ENCODE peak calls at places on chromosomes 13 and 19, in nine cellular contexts. X is hippocampal formation, M is GM18507, E is nucleus accumbens, V is MV-4-11, Y is non-pigmented ciliary epithelial cell, T is substantia nigra, W is NCI-H187, J is caudate nucleus. A is an unnamed sample.

GRCh38 chr13:96000069-96000468 is 53.1 kb downstream of the UGGT2 start:
- DNase-seq in X (no peak), M (no peak), E (no peak), V (no peak), Y (no peak), T (no peak), W (no peak), J (no peak), A (no peak)

GRCh38 chr19:2922987-2923386 is 21.8 kb downstream of the ZNF77 start:
- DNase-seq in X (no peak), M (no peak), E (no peak), V (no peak), Y (no peak), T (no peak), W (no peak), J (no peak), A (no peak)

GRCh38 chr13:36814465-36814864 is 4.6 kb upstream of the RFXAP start:
- DNase-seq in X (no peak), M (no peak), E (no peak), V (peak), Y (no peak), T (no peak), W (no peak), J (no peak), A (no peak)

GRCh38 chr13:112329376-112329775 is 46.8 kb upstream of the SPACA7 start:
- DNase-seq in X (no peak), M (no peak), E (no peak), V (no peak), Y (no peak), T (no peak), W (no peak), J (no peak), A (no peak)

GRCh38 chr13:88248393-88248792 is 577.2 kb downstream of the SLITRK5 start:
- DNase-seq in X (no peak), M (no peak), E (no peak), V (no peak), Y (no peak), T (no peak), W (no peak), J (no peak), A (no peak)

GRCh38 chr13:47168086-47168485 is 271.2 kb upstream of the HTR2A start:
- DNase-seq in X (no peak), M (no peak), E (no peak), V (peak), Y (peak), T (no peak), W (no peak), J (no peak), A (no peak)

GRCh38 chr19:13171146-13171545 is 20.9 kb downstream of the IER2 start:
- DNase-seq in X (no peak), M (no peak), E (no peak), V (no peak), Y (no peak), T (no peak), W (no peak), J (no peak), A (no peak)

GRCh38 chr19:38207543-38207942 is 16.5 kb downstream of the DPF1 start:
- DNase-seq in X (no peak), M (no peak), E (no peak), V (no peak), Y (no peak), T (no peak), W (no peak), J (no peak), A (no peak)

GRCh38 chr13:112959206-112959605 is 9.8 kb upstream of the MCF2L start:
- DNase-seq in X (peak), M (no peak), E (peak), V (no peak), Y (no peak), T (peak), W (no peak), J (no peak), A (no peak)

GRCh38 chr19:20186163-20186562 is 19.1 kb downstream of the ZNF486 start:
- DNase-seq in X (no peak), M (no peak), E (no peak), V (no peak), Y (no peak), T (no peak), W (no peak), J (no peak), A (no peak)

GRCh38 chr13:47945738-47946137 is 55.3 kb downstream of the SUCLA2 start:
- DNase-seq in X (no peak), M (no peak), E (no peak), V (no peak), Y (peak), T (no peak), W (no peak), J (no peak), A (no peak)

GRCh38 chr13:112972867-112973576 is 4.0 kb downstream of the MCF2L start:
- DNase-seq in X (no peak), M (no peak), E (no peak), V (no peak), Y (no peak), T (no peak), W (peak), J (no peak), A (no peak)

GRCh38 chr19:14761607-14762006 is 16.8 kb downstream of the ADGRE2 start:
- DNase-seq in X (no peak), M (no peak), E (no peak), V (no peak), Y (no peak), T (no peak), W (no peak), J (no peak), A (no peak)

GRCh38 chr19:38915329-38916321 is 3.6 kb upstream of the CCER2 start:
- DNase-seq in X (no peak), M (no peak), E (no peak), V (no peak), Y (no peak), T (no peak), W (no peak), J (no peak), A (no peak)

GRCh38 chr19:39384839-39385568 is 5.9 kb downstream of the PAF1 start:
- DNase-seq in X (no peak), M (no peak), E (no peak), V (no peak), Y (no peak), T (no peak), W (no peak), J (no peak), A (no peak)

GRCh38 chr19:17385878-17386611 is 8.0 kb downstream of the CCDC194 start:
- DNase-seq in X (no peak), M (no peak), E (no peak), V (peak), Y (no peak), T (no peak), W (no peak), J (no peak), A (no peak)

GRCh38 chr19:12938536-12939291 is at the start of gene CALR:
- DNase-seq in X (no peak), M (no peak), E (no peak), V (peak), Y (no peak), T (no peak), W (no peak), J (no peak), A (no peak)